ENCODE peak calls at places on chromosomes 13 and 19, in nine cellular contexts. W is upper lobe of left lung; Y is endothelial cell; H is stimulated activated CD4-positive, alpha-beta T cell treated with anti-CD3 and anti-CD28 coated beads, TNF-alpha, amount 100 ng/mL, for 48 hours; A is colonic mucosa; T is COR-L47; S is heart right ventricle; J is RPMI7951; V is GOT3. Q is an unnamed sample.

GRCh38 chr19:33627962-33628839 is 6.4 kb downstream of the CHST8 start:
- DNase-seq in J (no peak), W (no peak), V (no peak), H (no peak), T (no peak), S (no peak), Y (no peak), A (no peak), Q (no peak)

GRCh38 chr19:42246143-42246868 is 3.9 kb upstream of the GSK3A start:
- DNase-seq in W (peak; percentile 74), S (peak; percentile 82), V (no peak), A (peak; percentile 68), H (no peak), Y (peak; percentile 62), T (peak; percentile 68), J (peak; percentile 77), Q (peak; percentile 10)

GRCh38 chr19:35642798-35643254 is 1.3 kb downstream of the ETV2 start:
- DNase-seq in T (no peak), W (no peak), A (peak; percentile 42), S (no peak), Y (peak; percentile 55), J (no peak), V (no peak), H (no peak), Q (no peak)

GRCh38 chr19:35942235-35942634 is 6.1 kb downstream of the LRFN3 start:
- DNase-seq in J (no peak), S (no peak), W (no peak), V (no peak), A (no peak), H (no peak), Y (no peak), T (no peak), Q (no peak)

GRCh38 chr19:42468273-42468796 is 25.6 kb upstream of the CXCL17 start:
- DNase-seq in S (no peak), Y (no peak), A (peak; percentile 64), V (peak; percentile 32), T (no peak), J (peak; percentile 89), H (no peak), W (no peak), Q (no peak)

GRCh38 chr19:42512743-42513304 is 15.5 kb downstream of the CEACAM1 start:
- DNase-seq in J (no peak), S (no peak), H (no peak), W (no peak), A (no peak), Y (no peak), V (no peak), T (no peak), Q (no peak)

GRCh38 chr13:104979281-104979680 is 1556.2 kb downstream of the EFNB2 start:
- DNase-seq in S (no peak), W (no peak), A (no peak), T (no peak), V (no peak), Y (no peak), J (no peak), H (no peak), Q (no peak)

GRCh38 chr13:35988648-35989081 is 142.5 kb downstream of the DCLK1 start:
- DNase-seq in Y (no peak), H (no peak), V (no peak), T (peak; percentile 57), S (no peak), W (no peak), A (no peak), J (no peak), Q (no peak)

Q was measured in CD8-positive, alpha-beta T cell.